ENCODE peak calls at places on chromosomes 7 and 10, in nine cellular contexts. Z, A, S, V, F, C, H, I and B are unnamed samples.
A peak's percentile ranks its signal among the peaks of the same experiment; 100 is the strongest.

GRCh38 chr7:51019231-51019844 is 236.6 kb upstream of the GRB10 start:
- DNase-seq in Z (no peak), A (no peak), S (no peak), V (no peak), F (no peak), C (peak; percentile 98), H (no peak), I (peak; percentile 20), B (no peak)

GRCh38 chr10:70880077-70880534 is 8.3 kb downstream of the PCBD1 start:
- DNase-seq in Z (peak; percentile 84), A (peak; percentile 84), S (peak; percentile 57), V (peak; percentile 82), F (peak; percentile 80), C (peak; percentile 54), H (peak; percentile 53), I (peak; percentile 82), B (peak; percentile 78)

GRCh38 chr7:112360681-112361080 is 89.6 kb upstream of the IFRD1 start:
- DNase-seq in Z (no peak), A (no peak), S (no peak), V (no peak), F (no peak), C (no peak), H (no peak), I (no peak), B (no peak)

GRCh38 chr10:4656576-4657194 is 169.3 kb upstream of the AKR1E2 start:
- DNase-seq in Z (peak; percentile 50), A (peak; percentile 81), S (peak; percentile 25), V (peak; percentile 44), F (no peak), C (peak; percentile 52), H (no peak), I (peak; percentile 26), B (peak; percentile 19)

GRCh38 chr7:2929321-2930201 is 85.5 kb upstream of the GNA12 start:
- DNase-seq in Z (no peak), A (no peak), S (no peak), V (no peak), F (peak; percentile 52), C (no peak), H (no peak), I (peak; percentile 41), B (no peak)

GRCh38 chr10:110893559-110894179 is 21.9 kb downstream of the PDCD4 start:
- DNase-seq in Z (no peak), A (peak; percentile 48), S (no peak), V (peak; percentile 75), F (no peak), C (peak; percentile 28), H (no peak), I (peak; percentile 15), B (peak; percentile 39)

GRCh38 chr10:51955696-51956095 is 256.3 kb upstream of the CSTF2T start:
- DNase-seq in Z (no peak), A (peak; percentile 74), S (no peak), V (no peak), F (no peak), C (no peak), H (no peak), I (no peak), B (no peak)

GRCh38 chr10:60963441-60964256 is 19.7 kb upstream of the RHOBTB1 start:
- DNase-seq in Z (no peak), A (no peak), S (no peak), V (no peak), F (no peak), C (peak; percentile 48), H (no peak), I (no peak), B (no peak)

GRCh38 chr10:63114031-63114814 is 18.9 kb upstream of the NRBF2 start:
- DNase-seq in Z (peak; percentile 81), A (no peak), S (no peak), V (no peak), F (no peak), C (peak; percentile 87), H (peak; percentile 39), I (no peak), B (no peak)

GRCh38 chr7:115217373-115217772 is 295.5 kb downstream of the MDFIC start:
- DNase-seq in Z (no peak), A (no peak), S (no peak), V (no peak), F (no peak), C (no peak), H (no peak), I (no peak), B (no peak)

GRCh38 chr7:103613655-103614642 is 167.9 kb upstream of the SLC26A5 start:
- DNase-seq in Z (no peak), A (peak; percentile 42), S (no peak), V (no peak), F (no peak), C (no peak), H (no peak), I (peak; percentile 1), B (no peak)

GRCh38 chr10:9166770-9167169 is 1112.3 kb downstream of the GATA3 start:
- DNase-seq in Z (no peak), A (no peak), S (no peak), V (no peak), F (no peak), C (peak; percentile 37), H (no peak), I (no peak), B (peak; percentile 78)

GRCh38 chr7:123242467-123243097 is 42.8 kb upstream of the SLC13A1 start:
- DNase-seq in Z (no peak), A (no peak), S (no peak), V (peak; percentile 40), F (no peak), C (peak; percentile 5), H (no peak), I (no peak), B (no peak)

GRCh38 chr7:69411466-69411865 is 186.8 kb upstream of the AUTS2 start:
- DNase-seq in Z (no peak), A (no peak), S (no peak), V (no peak), F (no peak), C (no peak), H (no peak), I (no peak), B (no peak)

GRCh38 chr7:149454006-149454405 is 6.9 kb downstream of the ZNF777 start:
- DNase-seq in Z (no peak), A (no peak), S (no peak), V (no peak), F (no peak), C (no peak), H (no peak), I (no peak), B (no peak)

GRCh38 chr10:122286872-122287271 is 15.8 kb downstream of the BTBD16 start:
- DNase-seq in Z (no peak), A (peak; percentile 44), S (no peak), V (no peak), F (no peak), C (no peak), H (peak; percentile 74), I (peak; percentile 77), B (no peak)

GRCh38 chr10:103188853-103189252 is 4.2 kb downstream of the NT5C2 start:
- DNase-seq in Z (no peak), A (no peak), S (no peak), V (no peak), F (no peak), C (no peak), H (no peak), I (no peak), B (no peak)

GRCh38 chr10:103193820-103194529 is 903 bp upstream of the NT5C2 start:
- DNase-seq in Z (no peak), A (peak; percentile 31), S (no peak), V (no peak), F (no peak), C (no peak), H (no peak), I (no peak), B (no peak)

GRCh38 chr10:103192451-103193106 is 493 bp downstream of the NT5C2 start:
- DNase-seq in Z (peak; percentile 85), A (peak; percentile 89), S (peak; percentile 25), V (peak; percentile 77), F (peak; percentile 94), C (peak; percentile 73), H (peak; percentile 46), I (peak; percentile 65), B (peak; percentile 43)

GRCh38 chr10:103193107-103193819 is at the start of gene NT5C2:
- DNase-seq in Z (peak; percentile 66), A (peak; percentile 93), S (peak; percentile 54), V (peak; percentile 78), F (peak; percentile 93), C (peak; percentile 74), H (peak; percentile 28), I (peak; percentile 94), B (peak; percentile 63)

GRCh38 chr10:103192089-103192450 is 1.0 kb downstream of the NT5C2 start:
- DNase-seq in Z (no peak), A (no peak), S (no peak), V (peak; percentile 6), F (no peak), C (peak; percentile 23), H (no peak), I (no peak), B (no peak)
- H3K4me3 ChIP-seq in Z (peak overlapping the region; percentile 88), A (peak overlapping the region; percentile 88), S (peak overlapping the region; percentile 94), V (peak overlapping the region; percentile 97), F (peak overlapping the region; percentile 85), C (peak overlapping the region; percentile 88), H (peak overlapping the region; percentile 97), I (peak overlapping the region; percentile 87), B (peak overlapping the region; percentile 71)

GRCh38 chr10:69574571-69574978 is 1.4 kb upstream of the NEUROG3 start:
- DNase-seq in Z (no peak), A (peak; percentile 73), S (no peak), V (no peak), F (no peak), C (no peak), H (no peak), I (peak; percentile 75), B (no peak)
- H3K4me3 ChIP-seq in Z (no peak overlapping the region), A (peak overlapping the region; percentile 38), S (no peak overlapping the region), V (no peak overlapping the region), F (no peak overlapping the region), C (no peak overlapping the region), H (no peak overlapping the region), I (peak overlapping the region; percentile 37), B (no peak overlapping the region)

DNA sequence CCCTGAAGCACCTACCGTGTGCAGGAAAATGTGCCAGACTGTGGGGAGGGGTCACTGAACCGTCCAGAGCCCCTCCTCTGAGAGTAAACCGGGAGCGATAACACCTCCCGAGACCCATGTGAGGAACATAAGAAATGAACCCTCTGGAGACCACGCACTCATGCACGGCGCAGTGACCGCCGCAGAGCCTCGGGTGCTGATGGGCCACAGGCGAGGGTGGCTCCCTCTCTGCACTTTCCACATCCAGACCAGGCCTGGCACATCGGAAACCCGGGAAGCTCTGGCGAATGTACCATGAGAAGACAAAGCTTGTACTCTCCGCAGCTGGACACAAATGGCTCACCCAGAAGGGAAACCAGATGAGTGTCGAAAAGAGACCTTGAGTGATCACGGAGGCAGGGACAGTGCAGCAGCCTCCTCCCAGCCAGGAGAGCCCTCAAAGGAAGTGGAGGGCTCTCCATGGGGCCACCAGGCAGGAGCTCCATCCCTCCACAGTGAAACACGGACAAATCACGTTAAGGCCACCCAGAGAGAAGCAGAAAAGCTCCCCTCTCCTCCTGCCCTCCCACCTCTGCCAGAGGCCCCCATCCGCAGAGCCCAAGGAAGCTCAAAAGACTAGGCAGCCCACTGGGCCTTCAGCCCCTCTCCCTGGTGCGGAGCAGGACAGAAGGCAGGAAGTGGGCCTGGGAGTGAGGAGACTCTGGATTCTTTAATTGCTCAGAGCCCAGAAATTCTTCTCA is 178.1 kb upstream of the PPP2R2D start:
- DNase-seq in Z (no peak), A (no peak), S (no peak), V (no peak), F (no peak), C (no peak), H (no peak), I (no peak), B (no peak)
- H3K4me3 ChIP-seq in Z (no peak overlapping the region), A (no peak overlapping the region), S (no peak overlapping the region), V (no peak overlapping the region), F (no peak overlapping the region), C (no peak overlapping the region), H (no peak overlapping the region), I (no peak overlapping the region), B (no peak overlapping the region)

GRCh38 chr10:33258951-33259350 is 75.5 kb downstream of the NRP1 start:
- DNase-seq in Z (no peak), A (peak; percentile 59), S (no peak), V (no peak), F (no peak), C (peak; percentile 60), H (no peak), I (no peak), B (no peak)
- H3K4me3 ChIP-seq in Z (no peak overlapping the region), A (no peak overlapping the region), S (no peak overlapping the region), V (no peak overlapping the region), F (no peak overlapping the region), C (no peak overlapping the region), H (no peak overlapping the region), I (no peak overlapping the region), B (no peak overlapping the region)